ENCODE peak calls at places on chromosome 7, in nine cellular contexts. One of them, this sample, is unnamed.
A peak's percentile ranks its signal among the peaks of the same experiment; 100 is the strongest.

GRCh38 chr7:155998328-155998691 is 186.0 kb upstream of the SHH start:
- DNase-seq in HEK293T: no peak
- DNase-seq in activated CD8-positive, alpha-beta memory T cell treated with anti-CD3 and anti-CD28 coated beads, Interleukin-2, amount 50 U/mL, for 48 hours: peak; percentile 74
- DNase-seq in PC-3: no peak
- DNase-seq in T1000: no peak
- DNase-seq in stimulated activated CD8-positive, alpha-beta memory T cell treated with anti-CD3 and anti-CD28 coated beads, Interleukin-4, amount 100 ng/mL, for 1 hour: no peak
- DNase-seq in AG08396: no peak
- DNase-seq in NCI-H2107: no peak
- DNase-seq in IMR-90: no peak
- DNase-seq in this sample: no peak

GRCh38 chr7:88665892-88666514 is 93.5 kb upstream of the ZNF804B start:
- DNase-seq in HEK293T: no peak
- DNase-seq in activated CD8-positive, alpha-beta memory T cell treated with anti-CD3 and anti-CD28 coated beads, Interleukin-2, amount 50 U/mL, for 48 hours: no peak
- DNase-seq in PC-3: peak; percentile 12
- DNase-seq in T1000: no peak
- DNase-seq in stimulated activated CD8-positive, alpha-beta memory T cell treated with anti-CD3 and anti-CD28 coated beads, Interleukin-4, amount 100 ng/mL, for 1 hour: no peak
- DNase-seq in AG08396: no peak
- DNase-seq in NCI-H2107: no peak
- DNase-seq in IMR-90: no peak
- DNase-seq in this sample: no peak

GRCh38 chr7:45221896-45222604 is 64.5 kb downstream of the RAMP3 start:
- DNase-seq in HEK293T: no peak
- DNase-seq in activated CD8-positive, alpha-beta memory T cell treated with anti-CD3 and anti-CD28 coated beads, Interleukin-2, amount 50 U/mL, for 48 hours: no peak
- DNase-seq in PC-3: no peak
- DNase-seq in T1000: no peak
- DNase-seq in stimulated activated CD8-positive, alpha-beta memory T cell treated with anti-CD3 and anti-CD28 coated beads, Interleukin-4, amount 100 ng/mL, for 1 hour: no peak
- DNase-seq in AG08396: no peak
- DNase-seq in NCI-H2107: no peak
- DNase-seq in IMR-90: no peak
- DNase-seq in this sample: no peak

GRCh38 chr7:29527709-29528108 is 35.9 kb upstream of the PRR15 start:
- DNase-seq in HEK293T: no peak
- DNase-seq in activated CD8-positive, alpha-beta memory T cell treated with anti-CD3 and anti-CD28 coated beads, Interleukin-2, amount 50 U/mL, for 48 hours: no peak
- DNase-seq in PC-3: no peak
- DNase-seq in T1000: no peak
- DNase-seq in stimulated activated CD8-positive, alpha-beta memory T cell treated with anti-CD3 and anti-CD28 coated beads, Interleukin-4, amount 100 ng/mL, for 1 hour: no peak
- DNase-seq in AG08396: no peak
- DNase-seq in NCI-H2107: no peak
- DNase-seq in IMR-90: no peak
- DNase-seq in this sample: no peak

GRCh38 chr7:1942026-1942703 is 272.1 kb downstream of the ELFN1 start:
- DNase-seq in HEK293T: no peak
- DNase-seq in activated CD8-positive, alpha-beta memory T cell treated with anti-CD3 and anti-CD28 coated beads, Interleukin-2, amount 50 U/mL, for 48 hours: no peak
- DNase-seq in PC-3: no peak
- DNase-seq in T1000: no peak
- DNase-seq in stimulated activated CD8-positive, alpha-beta memory T cell treated with anti-CD3 and anti-CD28 coated beads, Interleukin-4, amount 100 ng/mL, for 1 hour: no peak
- DNase-seq in AG08396: no peak
- DNase-seq in NCI-H2107: no peak
- DNase-seq in IMR-90: no peak
- DNase-seq in this sample: no peak

GRCh38 chr7:76048668-76048988 is 722 bp downstream of the MDH2 start:
- DNase-seq in HEK293T: peak; percentile 33
- DNase-seq in activated CD8-positive, alpha-beta memory T cell treated with anti-CD3 and anti-CD28 coated beads, Interleukin-2, amount 50 U/mL, for 48 hours: peak; percentile 59
- DNase-seq in PC-3: peak; percentile 30
- DNase-seq in T1000: no peak
- DNase-seq in stimulated activated CD8-positive, alpha-beta memory T cell treated with anti-CD3 and anti-CD28 coated beads, Interleukin-4, amount 100 ng/mL, for 1 hour: no peak
- DNase-seq in AG08396: no peak
- DNase-seq in NCI-H2107: no peak
- DNase-seq in IMR-90: no peak
- DNase-seq in this sample: no peak

GRCh38 chr7:134778941-134779740 is at the start of gene CALD1:
- DNase-seq in HEK293T: peak; percentile 84
- DNase-seq in activated CD8-positive, alpha-beta memory T cell treated with anti-CD3 and anti-CD28 coated beads, Interleukin-2, amount 50 U/mL, for 48 hours: no peak
- DNase-seq in PC-3: peak; percentile 96
- DNase-seq in T1000: peak; percentile 61
- DNase-seq in stimulated activated CD8-positive, alpha-beta memory T cell treated with anti-CD3 and anti-CD28 coated beads, Interleukin-4, amount 100 ng/mL, for 1 hour: no peak
- DNase-seq in AG08396: peak; percentile 86
- DNase-seq in NCI-H2107: no peak
- DNase-seq in IMR-90: peak; percentile 99
- DNase-seq in this sample: peak; percentile 98

GRCh38 chr7:70014472-70015232 is 416.4 kb downstream of the AUTS2 start:
- DNase-seq in HEK293T: no peak
- DNase-seq in activated CD8-positive, alpha-beta memory T cell treated with anti-CD3 and anti-CD28 coated beads, Interleukin-2, amount 50 U/mL, for 48 hours: no peak
- DNase-seq in PC-3: no peak
- DNase-seq in T1000: no peak
- DNase-seq in stimulated activated CD8-positive, alpha-beta memory T cell treated with anti-CD3 and anti-CD28 coated beads, Interleukin-4, amount 100 ng/mL, for 1 hour: no peak
- DNase-seq in AG08396: no peak
- DNase-seq in NCI-H2107: no peak
- DNase-seq in IMR-90: no peak
- DNase-seq in this sample: no peak

GRCh38 chr7:34260282-34260681 is 354.9 kb downstream of the BMPER start:
- DNase-seq in HEK293T: no peak
- DNase-seq in activated CD8-positive, alpha-beta memory T cell treated with anti-CD3 and anti-CD28 coated beads, Interleukin-2, amount 50 U/mL, for 48 hours: no peak
- DNase-seq in PC-3: peak; percentile 72
- DNase-seq in T1000: peak; percentile 58
- DNase-seq in stimulated activated CD8-positive, alpha-beta memory T cell treated with anti-CD3 and anti-CD28 coated beads, Interleukin-4, amount 100 ng/mL, for 1 hour: no peak
- DNase-seq in AG08396: peak; percentile 68
- DNase-seq in NCI-H2107: no peak
- DNase-seq in IMR-90: peak; percentile 94
- DNase-seq in this sample: peak; percentile 96

GRCh38 chr7:77202544-77202976 is 2.9 kb upstream of the FGL2 start:
- DNase-seq in HEK293T: no peak
- DNase-seq in activated CD8-positive, alpha-beta memory T cell treated with anti-CD3 and anti-CD28 coated beads, Interleukin-2, amount 50 U/mL, for 48 hours: no peak
- DNase-seq in PC-3: no peak
- DNase-seq in T1000: no peak
- DNase-seq in stimulated activated CD8-positive, alpha-beta memory T cell treated with anti-CD3 and anti-CD28 coated beads, Interleukin-4, amount 100 ng/mL, for 1 hour: no peak
- DNase-seq in AG08396: no peak
- DNase-seq in NCI-H2107: no peak
- DNase-seq in IMR-90: no peak
- DNase-seq in this sample: no peak

GRCh38 chr7:34155225-34155908 is 250.0 kb downstream of the BMPER start:
- DNase-seq in HEK293T: no peak
- DNase-seq in activated CD8-positive, alpha-beta memory T cell treated with anti-CD3 and anti-CD28 coated beads, Interleukin-2, amount 50 U/mL, for 48 hours: no peak
- DNase-seq in PC-3: no peak
- DNase-seq in T1000: peak; percentile 54
- DNase-seq in stimulated activated CD8-positive, alpha-beta memory T cell treated with anti-CD3 and anti-CD28 coated beads, Interleukin-4, amount 100 ng/mL, for 1 hour: no peak
- DNase-seq in AG08396: peak; percentile 83
- DNase-seq in NCI-H2107: no peak
- DNase-seq in IMR-90: peak; percentile 96
- DNase-seq in this sample: peak; percentile 100

GRCh38 chr7:98423043-98423442 is 22.2 kb upstream of the BAIAP2L1 start:
- DNase-seq in HEK293T: peak; percentile 64
- DNase-seq in activated CD8-positive, alpha-beta memory T cell treated with anti-CD3 and anti-CD28 coated beads, Interleukin-2, amount 50 U/mL, for 48 hours: no peak
- DNase-seq in PC-3: peak; percentile 49
- DNase-seq in T1000: peak; percentile 51
- DNase-seq in stimulated activated CD8-positive, alpha-beta memory T cell treated with anti-CD3 and anti-CD28 coated beads, Interleukin-4, amount 100 ng/mL, for 1 hour: no peak
- DNase-seq in AG08396: peak; percentile 24
- DNase-seq in NCI-H2107: no peak
- DNase-seq in IMR-90: peak; percentile 30
- DNase-seq in this sample: peak; percentile 43

GRCh38 chr7:103989785-103990775 is 622 bp upstream of the RELN start:
- DNase-seq in HEK293T: peak; percentile 36
- DNase-seq in activated CD8-positive, alpha-beta memory T cell treated with anti-CD3 and anti-CD28 coated beads, Interleukin-2, amount 50 U/mL, for 48 hours: peak; percentile 55
- DNase-seq in PC-3: peak; percentile 11
- DNase-seq in T1000: no peak
- DNase-seq in stimulated activated CD8-positive, alpha-beta memory T cell treated with anti-CD3 and anti-CD28 coated beads, Interleukin-4, amount 100 ng/mL, for 1 hour: no peak
- DNase-seq in AG08396: peak; percentile 36
- DNase-seq in NCI-H2107: no peak
- DNase-seq in IMR-90: peak; percentile 47
- DNase-seq in this sample: peak; percentile 36

GRCh38 chr7:48299580-48300169 is 128.4 kb downstream of the ABCA13 start:
- DNase-seq in HEK293T: peak; percentile 44
- DNase-seq in activated CD8-positive, alpha-beta memory T cell treated with anti-CD3 and anti-CD28 coated beads, Interleukin-2, amount 50 U/mL, for 48 hours: peak; percentile 66
- DNase-seq in PC-3: peak; percentile 88
- DNase-seq in T1000: peak; percentile 45
- DNase-seq in stimulated activated CD8-positive, alpha-beta memory T cell treated with anti-CD3 and anti-CD28 coated beads, Interleukin-4, amount 100 ng/mL, for 1 hour: no peak
- DNase-seq in AG08396: peak; percentile 77
- DNase-seq in NCI-H2107: peak; percentile 1
- DNase-seq in IMR-90: peak; percentile 80
- DNase-seq in this sample: peak; percentile 79